ENCODE peak calls at places on chromosomes 3 and 15, in eight cellular contexts. M is glutamatergic neuron; H is mesendoderm; N is H9; E is effector CD8-positive, alpha-beta T cell; R is CD4-positive, alpha-beta memory T cell; F is iPS DF 19.7; X is stimulated activated naive CD8-positive, alpha-beta T cell treated with anti-CD3 and anti-CD28 coated beads, Interleukin-15, amount 100 ng/mL, for 72 hours. O is an unnamed sample.

GRCh38 chr15:71599404-71600225 is 210.7 kb upstream of the NR2E3 start:
- DNase-seq in X (no peak), R (no peak), E (no peak), H (no peak), N (no peak), F (no peak), M (peak; percentile 27), O (no peak)

GRCh38 chr3:184259878-184260570 is 1.3 kb downstream of the CAMK2N2 start:
- DNase-seq in N (no peak), M (peak; percentile 54), X (peak; percentile 33), F (no peak), H (peak; percentile 36), R (peak; percentile 53), E (no peak), O (no peak)

GRCh38 chr15:74960995-74961588 is 4.5 kb upstream of the RPP25 start:
- DNase-seq in R (no peak), X (no peak), N (no peak), H (no peak), F (no peak), E (no peak), M (no peak), O (no peak)

GRCh38 chr15:99424978-99425665 is 140.7 kb upstream of the MEF2A start:
- DNase-seq in X (peak; percentile 71), E (peak; percentile 7), N (no peak), H (peak; percentile 53), F (no peak), M (peak; percentile 14), R (peak; percentile 24), O (no peak)

GRCh38 chr3:146160233-146160963 is 586 bp downstream of the PLOD2 start:
- DNase-seq in N (peak; percentile 85), E (no peak), H (peak; percentile 97), F (peak; percentile 80), X (peak; percentile 15), M (peak; percentile 47), R (no peak), O (no peak)

GRCh38 chr15:75887178-75887577 is 16.5 kb upstream of the FBXO22 start:
- DNase-seq in M (no peak), H (no peak), R (no peak), F (no peak), X (no peak), N (no peak), E (no peak), O (no peak)

GRCh38 chr3:55692295-55692957 is 205.3 kb upstream of the WNT5A start:
- DNase-seq in F (no peak), X (no peak), N (no peak), R (no peak), H (no peak), M (no peak), E (no peak), O (no peak)

GRCh38 chr3:169701457-169701856 is 37.9 kb upstream of the MECOM start:
- DNase-seq in N (no peak), H (no peak), M (no peak), E (no peak), F (no peak), R (no peak), X (no peak), O (no peak)

GRCh38 chr3:49263490-49263889 is 13.5 kb downstream of the C3orf62 start:
- DNase-seq in H (no peak), N (no peak), X (no peak), R (no peak), M (no peak), E (no peak), F (no peak), O (no peak)

GRCh38 chr3:52525666-52526065 is 8.0 kb downstream of the NT5DC2 start:
- DNase-seq in F (no peak), R (no peak), N (no peak), H (no peak), X (no peak), M (peak; percentile 8), E (no peak), O (no peak)

GRCh38 chr3:176796371-176796770 is 400.9 kb downstream of the TBL1XR1 start:
- DNase-seq in F (no peak), X (no peak), N (no peak), H (no peak), E (no peak), M (no peak), R (no peak), O (no peak)

GRCh38 chr15:62770752-62771151 is 271.8 kb upstream of the TPM1 start:
- DNase-seq in N (no peak), E (no peak), M (no peak), F (no peak), H (no peak), R (no peak), X (no peak), O (no peak)

GRCh38 chr3:46065751-46066256 is 38.5 kb upstream of the XCR1 start:
- DNase-seq in H (no peak), F (no peak), R (no peak), N (no peak), M (no peak), E (no peak), X (no peak), O (no peak)

GRCh38 chr3:13397316-13397715 is 22.8 kb downstream of the NUP210 start:
- DNase-seq in F (no peak), N (no peak), M (no peak), E (no peak), H (no peak), R (no peak), X (no peak), O (no peak)

GRCh38 chr3:127784865-127785710 is 37.2 kb downstream of the MGLL start:
- DNase-seq in E (no peak), R (no peak), X (no peak), F (no peak), N (no peak), H (no peak), M (no peak), O (no peak)

GRCh38 chr15:48963524-48964113 is at the start of gene SHC4:
- DNase-seq in R (peak; percentile 31), E (no peak), N (peak; percentile 78), H (peak; percentile 85), M (peak; percentile 63), F (peak; percentile 30), X (no peak), O (no peak)

GRCh38 chr3:192039593-192039992 is 578.6 kb downstream of the PYDC2 start:
- DNase-seq in N (no peak), E (no peak), M (no peak), H (peak; percentile 14), F (no peak), X (no peak), R (no peak), O (no peak)

GRCh38 chr3:188348445-188349244 is 194.7 kb downstream of the LPP start:
- DNase-seq in H (peak; percentile 46), E (no peak), N (no peak), X (no peak), M (no peak), F (no peak), R (no peak), O (no peak)

GRCh38 chr3:187473778-187474406 is 105.7 kb downstream of the RTP4 start:
- DNase-seq in M (no peak), F (peak; percentile 23), H (peak; percentile 44), X (no peak), N (no peak), E (no peak), R (no peak), O (peak; percentile 9)

GRCh38 chr3:101722394-101723173 is 1.8 kb upstream of the CEP97 start:
- DNase-seq in N (no peak), H (no peak), X (no peak), R (peak; percentile 28), E (no peak), M (no peak), F (no peak), O (peak; percentile 89)

GRCh38 chr3:133799794-133800585 is 5.6 kb upstream of the SRPRB start:
- DNase-seq in M (peak; percentile 51), E (no peak), X (no peak), H (no peak), N (no peak), F (no peak), R (no peak), O (no peak)